ENCODE peak calls at places on chromosomes 11 and 22, in four cellular contexts. Q, K, O and L are unnamed samples.

GRCh38 chr11:8265681-8266241 is 2.1 kb upstream of the LMO1 start:
- DNase-seq in Q (no peak), K (no peak), O (no peak), L (no peak)

GRCh38 chr11:8757533-8757932 is 74.9 kb downstream of the RPL27A start:
- DNase-seq in Q (no peak), K (no peak), O (no peak), L (no peak)

GRCh38 chr11:123110397-123110796 is 48.5 kb upstream of the HSPA8 start:
- DNase-seq in Q (no peak), K (no peak), O (no peak), L (no peak)

GRCh38 chr22:32423664-32424063 is 11.6 kb upstream of the RTCB start:
- DNase-seq in Q (no peak), K (no peak), O (no peak), L (no peak)

GRCh38 chr22:44031111-44031963 is 7.2 kb downstream of the PARVB start:
- DNase-seq in Q (no peak), K (peak), O (no peak), L (no peak)

GRCh38 chr11:58006940-58007339 is 16.7 kb upstream of the OR9Q1 start:
- DNase-seq in Q (no peak), K (no peak), O (no peak), L (peak)

GRCh38 chr11:15969281-15969680 is 387.1 kb downstream of the SOX6 start:
- DNase-seq in Q (peak), K (no peak), O (peak), L (peak)

GRCh38 chr11:28228196-28228595 is 120.0 kb downstream of the METTL15 start:
- DNase-seq in Q (no peak), K (no peak), O (no peak), L (peak)

GRCh38 chr11:8719260-8720190 is 36.9 kb downstream of the RPL27A start:
- DNase-seq in Q (no peak), K (no peak), O (peak), L (peak)

GRCh38 chr11:134118016-134118415 is 49.1 kb downstream of the JAM3 start:
- DNase-seq in Q (no peak), K (no peak), O (no peak), L (no peak)

GRCh38 chr22:20995329-20996030 is 6.4 kb downstream of the THAP7 start:
- DNase-seq in Q (no peak), K (no peak), O (no peak), L (no peak)

GRCh38 chr22:28021116-28021997 is 102.3 kb upstream of the PITPNB start:
- DNase-seq in Q (no peak), K (no peak), O (peak), L (no peak)

GRCh38 chr11:30346068-30346688 is 23.3 kb downstream of the ARL14EP start:
- DNase-seq in Q (peak), K (no peak), O (peak), L (peak)

GRCh38 chr11:95152878-95153856 is 63.5 kb downstream of the ENDOD1 start:
- DNase-seq in Q (peak), K (peak), O (no peak), L (no peak)

GRCh38 chr22:36015155-36015805 is 13.3 kb downstream of the RBFOX2 start:
- DNase-seq in Q (no peak), K (no peak), O (no peak), L (no peak)

GRCh38 chr11:2209900-2210321 is 38.3 kb upstream of the TH start:
- DNase-seq in Q (no peak), K (no peak), O (peak), L (no peak)

GRCh38 chr11:46346886-46347636 is at the start of gene DGKZ:
- DNase-seq in Q (peak), K (peak), O (peak), L (peak)

GRCh38 chr11:876550-876949 is 33.9 kb downstream of the TSPAN4 start:
- DNase-seq in Q (no peak), K (no peak), O (peak), L (no peak)